ENCODE peak calls at places on chromosomes 4 and X, in four cellular contexts. A is WTC11, D is GM12878, M is HepG2. J is an unnamed sample.

GRCh38 chr4:10107111-10108091 is 9.2 kb downstream of the WDR1 start:
- DNase-seq in A (no peak), D (no peak), M (no peak), J (no peak)

GRCh38 chr4:176308441-176308840 is 11.3 kb upstream of the SPCS3 start:
- DNase-seq in A (no peak), D (no peak), M (no peak), J (no peak)

GRCh38 chr4:138037716-138038115 is 204.4 kb downstream of the SLC7A11 start:
- DNase-seq in A (no peak), D (no peak), M (no peak), J (no peak)

GRCh38 chrX:120755066-120755846 is 120.4 kb downstream of the CT47B1 start:
- DNase-seq in A (no peak), D (no peak), M (peak; percentile 82), J (no peak)

GRCh38 chr4:101604976-101605375 is 185.6 kb upstream of the BANK1 start:
- DNase-seq in A (no peak), D (no peak), M (no peak), J (no peak)

GRCh38 chrX:153635788-153636668 is 11.0 kb upstream of the DUSP9 start:
- DNase-seq in A (peak; percentile 70), D (no peak), M (peak; percentile 59), J (peak; percentile 47)

GRCh38 chr4:41360911-41361830 is 104.4 kb downstream of the UCHL1 start:
- DNase-seq in A (peak; percentile 36), D (no peak), M (no peak), J (no peak)

GRCh38 chrX:17738002-17738713 is 865 bp downstream of the SCML1 start:
- DNase-seq in A (peak; percentile 35), D (no peak), M (peak; percentile 56), J (no peak)

GRCh38 chrX:13091111-13091765 is 46.8 kb upstream of the FAM9C start:
- DNase-seq in A (no peak), D (peak; percentile 75), M (no peak), J (no peak)

GRCh38 chr4:15963001-15963451 is at the start of gene FGFBP2:
- DNase-seq in A (peak; percentile 73), D (no peak), M (peak; percentile 33), J (no peak)

GRCh38 chr4:1043658-1044468 is 32.4 kb downstream of the FGFRL1 start:
- DNase-seq in A (peak; percentile 59), D (no peak), M (peak; percentile 84), J (peak; percentile 94)

GRCh38 chrX:10158279-10158939 is 1.6 kb downstream of the CLCN4 start:
- DNase-seq in A (peak; percentile 54), D (no peak), M (no peak), J (no peak)

GRCh38 chrX:41515376-41515775 is 68.2 kb downstream of the NYX start:
- DNase-seq in A (no peak), D (no peak), M (no peak), J (no peak)

GRCh38 chr4:61332671-61333070 is 132.5 kb downstream of the ADGRL3 start:
- DNase-seq in A (no peak), D (no peak), M (no peak), J (no peak)

GRCh38 chr4:109026588-109026987 is 263.7 kb upstream of the ETNPPL start:
- DNase-seq in A (no peak), D (no peak), M (no peak), J (no peak)

GRCh38 chr4:2068198-2068470 is 9.0 kb downstream of the NAT8L start:
- DNase-seq in A (no peak), D (no peak), M (no peak), J (no peak)

GRCh38 chr4:123976285-123976684 is 579.7 kb downstream of the SPRY1 start:
- DNase-seq in A (no peak), D (no peak), M (no peak), J (no peak)

GRCh38 chr4:84936123-84936522 is 30.4 kb downstream of the WDFY3 start:
- DNase-seq in A (no peak), D (no peak), M (no peak), J (no peak)

GRCh38 chrX:49309401-49309981 is 6.0 kb downstream of the GAGE10 start:
- DNase-seq in A (no peak), D (no peak), M (no peak), J (no peak)

GRCh38 chrX:147912093-147912801 is 528 bp downstream of the FMR1 start:
- DNase-seq in A (peak; percentile 25), D (no peak), M (no peak), J (peak; percentile 12)

GRCh38 chr4:172858731-172859230 is 309.8 kb upstream of the GALNT7 start:
- DNase-seq in A (no peak), D (no peak), M (no peak), J (no peak)

GRCh38 chrX:118637997-118638396 is 89.4 kb upstream of the IL13RA1 start:
- DNase-seq in A (no peak), D (no peak), M (peak; percentile 3), J (no peak)

GRCh38 chr4:187865914-187866313 is 129.7 kb upstream of the ZFP42 start:
- DNase-seq in A (no peak), D (no peak), M (no peak), J (no peak)

GRCh38 chr4:138832563-138832962 is 183.0 kb upstream of the NOCT start:
- DNase-seq in A (no peak), D (no peak), M (no peak), J (no peak)

GRCh38 chrX:71532753-71533425 is at the start of gene OGT:
- DNase-seq in A (peak; percentile 91), D (peak; percentile 79), M (peak; percentile 89), J (peak; percentile 83)

GRCh38 chr4:18535948-18536347 is 514.4 kb upstream of the LCORL start:
- DNase-seq in A (no peak), D (no peak), M (no peak), J (no peak)

GRCh38 chrX:133323450-133323849 is 91.8 kb downstream of the GPC4 start:
- DNase-seq in A (no peak), D (no peak), M (no peak), J (no peak)

DNA sequence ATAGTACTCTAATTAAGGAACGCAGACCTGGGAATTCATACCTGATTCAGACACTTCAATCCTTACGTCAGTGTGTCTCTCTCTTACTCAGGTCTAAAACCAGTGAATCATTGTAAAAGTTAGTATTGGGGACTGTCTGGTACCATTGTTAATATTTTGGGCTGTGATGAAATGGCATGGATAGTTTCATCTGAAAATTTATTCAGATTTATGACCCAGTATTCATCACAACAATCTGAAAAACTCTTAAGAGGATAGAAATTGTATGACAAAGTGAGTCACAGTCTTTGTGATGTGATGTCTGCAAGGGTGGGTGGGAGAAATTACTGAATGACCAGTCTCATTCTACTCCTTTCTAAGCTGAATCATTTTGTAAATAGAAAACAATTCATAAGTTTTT is 10.3 kb downstream of the FGF2 start:
- DNase-seq in A (no peak), D (no peak), M (no peak), J (no peak)
- TF ChIP-seq ETV6 in A (no peak), D (no peak), M (no peak), J (no peak)

GRCh38 chr4:38455092-38455855 is 208.7 kb upstream of the KLF3 start:
- DNase-seq in A (no peak), D (peak; percentile 53), M (no peak), J (no peak)
- TF ChIP-seq ETV6 in A (no peak), D (no peak), M (no peak), J (no peak)

DNA sequence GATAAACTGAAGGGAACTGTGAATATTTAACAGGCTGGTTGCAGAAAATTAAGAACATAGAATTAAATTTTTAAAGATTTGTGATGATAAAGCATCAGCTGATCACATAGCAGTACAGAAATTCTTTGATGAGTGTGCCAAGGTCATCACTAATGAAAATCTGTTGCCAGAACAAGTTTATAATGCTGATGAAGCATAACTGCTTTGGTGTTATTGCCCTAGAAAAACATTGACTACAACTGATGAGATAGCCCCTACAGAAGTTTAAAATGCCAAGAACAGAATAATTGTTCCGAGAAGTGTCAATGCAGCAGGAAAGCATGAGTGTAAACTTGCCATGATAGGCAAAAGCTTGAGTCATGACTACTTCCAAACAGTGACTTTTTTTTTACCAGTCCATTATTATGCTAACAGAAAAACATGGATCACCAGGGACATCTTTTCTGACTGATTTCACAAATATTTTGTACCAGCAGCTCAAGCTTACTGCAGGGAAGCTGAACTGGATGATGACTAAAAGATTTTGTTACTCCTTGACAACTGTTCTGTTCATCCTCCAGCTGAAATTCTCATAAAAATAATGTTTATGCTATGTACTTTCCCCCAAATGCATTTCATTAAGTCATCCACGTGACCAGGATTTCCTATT is 1136.6 kb downstream of the FAT4 start:
- DNase-seq in A (no peak), D (no peak), M (no peak), J (no peak)
- TF ChIP-seq ETV6 in A (no peak), D (no peak), M (no peak), J (no peak)

DNA sequence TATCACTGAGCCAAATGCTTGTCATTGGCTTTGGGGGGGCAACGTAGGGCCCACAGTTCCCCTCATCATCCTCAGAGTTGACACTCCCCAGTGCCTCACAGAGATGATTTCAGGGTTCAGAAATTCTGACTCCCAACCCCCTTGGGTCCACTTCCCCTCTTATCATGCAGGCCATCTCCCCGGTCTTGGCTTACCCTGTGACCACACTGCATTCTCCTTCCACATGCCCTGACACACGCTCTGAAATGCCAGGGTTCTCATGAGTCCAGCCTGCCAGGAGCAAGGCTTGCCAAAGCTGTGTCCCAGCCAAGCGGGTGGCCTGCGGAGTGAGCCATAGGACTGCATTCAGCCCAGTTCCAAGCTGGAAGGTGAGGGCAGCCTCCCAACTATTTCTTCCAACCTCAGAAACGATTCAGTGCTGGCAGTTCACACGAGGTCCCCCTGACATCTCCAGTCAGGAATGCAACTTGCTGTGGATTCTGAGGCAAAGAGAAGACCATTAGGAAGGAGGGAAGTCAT is 101.2 kb downstream of the SMIM20 start:
- DNase-seq in A (no peak), D (no peak), M (no peak), J (no peak)
- TF ChIP-seq ETV6 in A (no peak), D (no peak), M (no peak), J (no peak)

J was measured in K562.